ENCODE peak calls at places on chromosomes 11 and 22, in seven cellular contexts. One of them, this sample, is unnamed.

GRCh38 chr11:10305262-10305963 is 540 bp downstream of the ADM start:
- DNase-seq in brain microvascular endothelial cell: peak
- DNase-seq in lower lobe of right lung: peak
- DNase-seq in left ventricle myocardium inferior: peak
- DNase-seq in endodermal cell: peak
- DNase-seq in bronchial epithelial cell: no peak
- DNase-seq in HCT116: no peak
- DNase-seq in this sample: peak

GRCh38 chr22:44387486-44387885 is 74.7 kb upstream of the SHISAL1 start:
- DNase-seq in bronchial epithelial cell: no peak
- DNase-seq in left ventricle myocardium inferior: no peak
- DNase-seq in HCT116: no peak
- DNase-seq in endodermal cell: peak
- DNase-seq in lower lobe of right lung: peak
- DNase-seq in brain microvascular endothelial cell: no peak
- DNase-seq in this sample: no peak

GRCh38 chr11:57647368-57647767 is 2.3 kb downstream of the YPEL4 start:
- DNase-seq in lower lobe of right lung: no peak
- DNase-seq in bronchial epithelial cell: no peak
- DNase-seq in endodermal cell: peak
- DNase-seq in brain microvascular endothelial cell: no peak
- DNase-seq in HCT116: no peak
- DNase-seq in left ventricle myocardium inferior: no peak
- DNase-seq in this sample: no peak

GRCh38 chr11:121063728-121064127 is 37.3 kb upstream of the TECTA start:
- DNase-seq in lower lobe of right lung: no peak
- DNase-seq in HCT116: no peak
- DNase-seq in left ventricle myocardium inferior: no peak
- DNase-seq in brain microvascular endothelial cell: no peak
- DNase-seq in endodermal cell: peak
- DNase-seq in bronchial epithelial cell: no peak
- DNase-seq in this sample: no peak

GRCh38 chr11:123260511-123261211 is 65.6 kb upstream of the CLMP start:
- DNase-seq in left ventricle myocardium inferior: no peak
- DNase-seq in HCT116: no peak
- DNase-seq in lower lobe of right lung: no peak
- DNase-seq in bronchial epithelial cell: peak
- DNase-seq in brain microvascular endothelial cell: no peak
- DNase-seq in endodermal cell: no peak
- DNase-seq in this sample: no peak

GRCh38 chr11:110429614-110430266 is at the start of gene FDX1:
- DNase-seq in brain microvascular endothelial cell: peak
- DNase-seq in HCT116: peak
- DNase-seq in endodermal cell: peak
- DNase-seq in bronchial epithelial cell: peak
- DNase-seq in lower lobe of right lung: peak
- DNase-seq in left ventricle myocardium inferior: peak
- DNase-seq in this sample: peak

GRCh38 chr22:34135749-34136148 is 215.5 kb upstream of the LARGE1 start:
- DNase-seq in brain microvascular endothelial cell: no peak
- DNase-seq in endodermal cell: no peak
- DNase-seq in lower lobe of right lung: no peak
- DNase-seq in bronchial epithelial cell: no peak
- DNase-seq in left ventricle myocardium inferior: no peak
- DNase-seq in HCT116: no peak
- DNase-seq in this sample: no peak

GRCh38 chr11:122069946-122070345 is 46.1 kb downstream of the BLID start:
- DNase-seq in lower lobe of right lung: peak
- DNase-seq in HCT116: no peak
- DNase-seq in left ventricle myocardium inferior: peak
- DNase-seq in endodermal cell: peak
- DNase-seq in brain microvascular endothelial cell: peak
- DNase-seq in bronchial epithelial cell: peak
- DNase-seq in this sample: no peak

GRCh38 chr11:14973621-14974020 is 1.5 kb upstream of the CALCA start:
- DNase-seq in lower lobe of right lung: no peak
- DNase-seq in bronchial epithelial cell: no peak
- DNase-seq in left ventricle myocardium inferior: no peak
- DNase-seq in endodermal cell: peak
- DNase-seq in brain microvascular endothelial cell: no peak
- DNase-seq in HCT116: no peak
- DNase-seq in this sample: no peak

GRCh38 chr11:46674463-46675287 is 25.7 kb downstream of the ARHGAP1 start:
- DNase-seq in left ventricle myocardium inferior: peak
- DNase-seq in lower lobe of right lung: no peak
- DNase-seq in HCT116: no peak
- DNase-seq in bronchial epithelial cell: peak
- DNase-seq in endodermal cell: peak
- DNase-seq in brain microvascular endothelial cell: no peak
- DNase-seq in this sample: no peak

GRCh38 chr11:117195208-117195607 is 4.0 kb upstream of the TAGLN start:
- DNase-seq in endodermal cell: no peak
- DNase-seq in bronchial epithelial cell: no peak
- DNase-seq in left ventricle myocardium inferior: peak
- DNase-seq in lower lobe of right lung: peak
- DNase-seq in brain microvascular endothelial cell: no peak
- DNase-seq in HCT116: no peak
- DNase-seq in this sample: no peak

GRCh38 chr11:123144707-123145106 is 50.3 kb downstream of the CLMP start:
- DNase-seq in brain microvascular endothelial cell: no peak
- DNase-seq in lower lobe of right lung: no peak
- DNase-seq in endodermal cell: no peak
- DNase-seq in left ventricle myocardium inferior: no peak
- DNase-seq in bronchial epithelial cell: no peak
- DNase-seq in HCT116: no peak
- DNase-seq in this sample: no peak

GRCh38 chr11:48063424-48063978 is 83.1 kb downstream of the PTPRJ start:
- DNase-seq in HCT116: peak
- DNase-seq in endodermal cell: no peak
- DNase-seq in brain microvascular endothelial cell: peak
- DNase-seq in left ventricle myocardium inferior: no peak
- DNase-seq in bronchial epithelial cell: peak
- DNase-seq in lower lobe of right lung: no peak
- DNase-seq in this sample: peak

GRCh38 chr11:88315015-88315414 is 22.5 kb downstream of the CTSC start:
- DNase-seq in endodermal cell: no peak
- DNase-seq in HCT116: no peak
- DNase-seq in left ventricle myocardium inferior: no peak
- DNase-seq in lower lobe of right lung: no peak
- DNase-seq in brain microvascular endothelial cell: no peak
- DNase-seq in bronchial epithelial cell: no peak
- DNase-seq in this sample: no peak

GRCh38 chr11:13210424-13210823 is 67.2 kb upstream of the BMAL1 start:
- DNase-seq in HCT116: peak
- DNase-seq in left ventricle myocardium inferior: peak
- DNase-seq in lower lobe of right lung: peak
- DNase-seq in bronchial epithelial cell: peak
- DNase-seq in endodermal cell: peak
- DNase-seq in brain microvascular endothelial cell: peak
- DNase-seq in this sample: peak

GRCh38 chr11:8081591-8082021 is 595 bp downstream of the TUB start:
- DNase-seq in HCT116: no peak
- DNase-seq in lower lobe of right lung: no peak
- DNase-seq in left ventricle myocardium inferior: no peak
- DNase-seq in brain microvascular endothelial cell: no peak
- DNase-seq in endodermal cell: no peak
- DNase-seq in bronchial epithelial cell: no peak
- DNase-seq in this sample: peak

GRCh38 chr22:36069368-36069767 is 40.7 kb upstream of the RBFOX2 start:
- DNase-seq in bronchial epithelial cell: no peak
- DNase-seq in left ventricle myocardium inferior: no peak
- DNase-seq in lower lobe of right lung: no peak
- DNase-seq in endodermal cell: no peak
- DNase-seq in HCT116: no peak
- DNase-seq in brain microvascular endothelial cell: no peak
- DNase-seq in this sample: no peak

GRCh38 chr11:75240381-75241035 is at the start of gene TPBGL:
- DNase-seq in left ventricle myocardium inferior: no peak
- DNase-seq in bronchial epithelial cell: no peak
- DNase-seq in brain microvascular endothelial cell: no peak
- DNase-seq in HCT116: no peak
- DNase-seq in endodermal cell: peak
- DNase-seq in lower lobe of right lung: no peak
- DNase-seq in this sample: peak

GRCh38 chr22:30486661-30487115 is 14.9 kb upstream of the SEC14L3 start:
- DNase-seq in brain microvascular endothelial cell: no peak
- DNase-seq in left ventricle myocardium inferior: no peak
- DNase-seq in endodermal cell: no peak
- DNase-seq in bronchial epithelial cell: peak
- DNase-seq in lower lobe of right lung: peak
- DNase-seq in HCT116: no peak
- DNase-seq in this sample: peak

GRCh38 chr11:36399745-36400144 is 103.7 kb downstream of the PRR5L start:
- DNase-seq in left ventricle myocardium inferior: no peak
- DNase-seq in bronchial epithelial cell: no peak
- DNase-seq in lower lobe of right lung: no peak
- DNase-seq in brain microvascular endothelial cell: no peak
- DNase-seq in HCT116: no peak
- DNase-seq in endodermal cell: peak
- DNase-seq in this sample: no peak

GRCh38 chr11:76629853-76630599 is 40.5 kb downstream of the LRRC32 start:
- DNase-seq in endodermal cell: no peak
- DNase-seq in lower lobe of right lung: peak
- DNase-seq in left ventricle myocardium inferior: peak
- DNase-seq in brain microvascular endothelial cell: no peak
- DNase-seq in HCT116: no peak
- DNase-seq in bronchial epithelial cell: peak
- DNase-seq in this sample: peak

GRCh38 chr22:18154821-18155390 is 4.9 kb downstream of the USP18 start:
- DNase-seq in brain microvascular endothelial cell: no peak
- DNase-seq in left ventricle myocardium inferior: no peak
- DNase-seq in lower lobe of right lung: no peak
- DNase-seq in bronchial epithelial cell: no peak
- DNase-seq in endodermal cell: no peak
- DNase-seq in HCT116: no peak
- DNase-seq in this sample: no peak

GRCh38 chr22:47402876-47403525 is 640.6 kb downstream of the TBC1D22A start:
- DNase-seq in brain microvascular endothelial cell: no peak
- DNase-seq in bronchial epithelial cell: no peak
- DNase-seq in lower lobe of right lung: no peak
- DNase-seq in endodermal cell: no peak
- DNase-seq in left ventricle myocardium inferior: no peak
- DNase-seq in HCT116: no peak
- DNase-seq in this sample: no peak

GRCh38 chr11:6968816-6969215 is 42.6 kb downstream of the ZNF215 start:
- DNase-seq in bronchial epithelial cell: peak
- DNase-seq in left ventricle myocardium inferior: no peak
- DNase-seq in endodermal cell: no peak
- DNase-seq in lower lobe of right lung: no peak
- DNase-seq in HCT116: no peak
- DNase-seq in brain microvascular endothelial cell: no peak
- DNase-seq in this sample: peak

GRCh38 chr11:21564095-21564494 is 628.8 kb upstream of the ANO5 start:
- DNase-seq in lower lobe of right lung: no peak
- DNase-seq in bronchial epithelial cell: no peak
- DNase-seq in HCT116: no peak
- DNase-seq in endodermal cell: no peak
- DNase-seq in brain microvascular endothelial cell: no peak
- DNase-seq in left ventricle myocardium inferior: no peak
- DNase-seq in this sample: no peak

GRCh38 chr11:114310095-114310494 is 13.9 kb downstream of the NNMT start:
- DNase-seq in brain microvascular endothelial cell: no peak
- DNase-seq in endodermal cell: no peak
- DNase-seq in left ventricle myocardium inferior: no peak
- DNase-seq in HCT116: no peak
- DNase-seq in lower lobe of right lung: no peak
- DNase-seq in bronchial epithelial cell: no peak
- DNase-seq in this sample: no peak

GRCh38 chr11:85748455-85748891 is 62.5 kb downstream of the SYTL2 start:
- DNase-seq in left ventricle myocardium inferior: no peak
- DNase-seq in endodermal cell: no peak
- DNase-seq in HCT116: no peak
- DNase-seq in brain microvascular endothelial cell: no peak
- DNase-seq in lower lobe of right lung: no peak
- DNase-seq in bronchial epithelial cell: peak
- DNase-seq in this sample: no peak
- H3K4me3 ChIP-seq in left ventricle myocardium inferior: no peak
- H3K4me3 ChIP-seq in endodermal cell: no peak
- H3K4me3 ChIP-seq in HCT116: no peak
- H3K4me3 ChIP-seq in brain microvascular endothelial cell: no peak
- H3K4me3 ChIP-seq in lower lobe of right lung: no peak
- H3K4me3 ChIP-seq in bronchial epithelial cell: no peak
- H3K4me3 ChIP-seq in this sample: no peak

GRCh38 chr22:37562049-37562784 is 1.9 kb downstream of the CDC42EP1 start:
- DNase-seq in endodermal cell: no peak
- DNase-seq in HCT116: no peak
- DNase-seq in brain microvascular endothelial cell: no peak
- DNase-seq in lower lobe of right lung: no peak
- DNase-seq in left ventricle myocardium inferior: no peak
- DNase-seq in bronchial epithelial cell: no peak
- DNase-seq in this sample: no peak
- TF ChIP-seq CTCF in endodermal cell: no peak
- TF ChIP-seq CTCF in HCT116: no peak
- TF ChIP-seq CTCF in brain microvascular endothelial cell: no peak
- TF ChIP-seq CTCF in lower lobe of right lung: no peak
- TF ChIP-seq CTCF in left ventricle myocardium inferior: peak
- TF ChIP-seq CTCF in bronchial epithelial cell: no peak
- TF ChIP-seq CTCF in this sample: no peak

DNA sequence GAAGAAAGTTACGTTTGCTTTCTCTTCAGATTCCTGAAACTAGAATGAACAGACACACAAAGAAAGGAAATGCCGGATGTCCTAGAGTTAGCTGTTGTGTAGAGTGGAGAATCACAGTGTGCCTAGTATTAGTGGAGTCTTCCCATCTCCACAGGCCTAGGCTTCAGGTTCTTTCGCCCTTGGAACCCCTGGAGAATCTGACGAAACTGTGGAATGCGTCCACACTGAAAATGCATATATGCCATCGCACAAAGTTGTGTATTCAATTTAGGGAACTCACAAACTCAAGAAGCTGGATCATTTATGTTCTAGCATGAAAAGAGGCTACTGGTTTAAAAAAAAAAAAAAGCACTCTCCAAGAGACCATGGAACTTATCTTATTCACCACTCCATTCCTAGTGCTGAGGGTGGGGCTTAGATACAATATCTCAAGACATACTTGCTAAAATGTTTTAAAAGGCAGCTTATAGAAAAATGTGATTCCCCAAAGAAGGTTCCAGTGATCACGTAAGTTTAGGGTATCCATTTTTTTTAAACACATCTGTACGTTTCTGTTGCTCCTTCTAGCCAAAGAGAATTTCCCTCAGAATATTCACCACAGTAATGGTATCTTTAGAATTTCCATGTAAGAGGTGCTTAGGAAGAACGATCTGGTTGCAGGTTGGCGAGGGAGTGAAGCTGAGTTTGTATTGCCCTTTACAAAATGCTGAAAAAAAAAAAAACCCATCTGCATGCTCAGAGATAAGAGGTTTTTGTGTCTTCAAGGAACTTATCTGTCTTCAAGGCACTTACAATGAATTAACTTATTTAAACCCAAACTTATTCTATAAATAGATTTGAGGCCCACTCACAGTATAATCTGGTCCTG is 20.0 kb downstream of the MAML2 start:
- DNase-seq in endodermal cell: no peak
- DNase-seq in bronchial epithelial cell: no peak
- DNase-seq in HCT116: no peak
- DNase-seq in brain microvascular endothelial cell: no peak
- DNase-seq in lower lobe of right lung: no peak
- DNase-seq in left ventricle myocardium inferior: no peak
- DNase-seq in this sample: no peak
- H3K4me3 ChIP-seq in endodermal cell: no peak
- H3K4me3 ChIP-seq in bronchial epithelial cell: no peak
- H3K4me3 ChIP-seq in HCT116: no peak
- H3K4me3 ChIP-seq in brain microvascular endothelial cell: no peak
- H3K4me3 ChIP-seq in lower lobe of right lung: no peak
- H3K4me3 ChIP-seq in left ventricle myocardium inferior: no peak
- H3K4me3 ChIP-seq in this sample: no peak

GRCh38 chr11:64148917-64149617 is 16.8 kb downstream of the MACROD1 start:
- DNase-seq in bronchial epithelial cell: no peak
- DNase-seq in endodermal cell: no peak
- DNase-seq in HCT116: no peak
- DNase-seq in brain microvascular endothelial cell: no peak
- DNase-seq in left ventricle myocardium inferior: no peak
- DNase-seq in lower lobe of right lung: no peak
- DNase-seq in this sample: no peak
- TF ChIP-seq CTCF in bronchial epithelial cell: no peak
- TF ChIP-seq CTCF in endodermal cell: no peak
- TF ChIP-seq CTCF in HCT116: no peak
- TF ChIP-seq CTCF in brain microvascular endothelial cell: no peak
- TF ChIP-seq CTCF in left ventricle myocardium inferior: peak
- TF ChIP-seq CTCF in lower lobe of right lung: peak
- TF ChIP-seq CTCF in this sample: no peak

This sample was measured in foreskin fibroblast.